ENCODE peak calls at places on chromosomes 7 and 10, in six cellular contexts. One of them, this sample, is unnamed.

GRCh38 chr7:114081606-114082425 is 163.0 kb upstream of the PPP1R3A start:
- DNase-seq in NCI-H345: peak
- DNase-seq in heart left ventricle: no peak
- DNase-seq in lower leg skin: no peak
- DNase-seq in A172: peak
- DNase-seq in T follicular helper cell: no peak
- DNase-seq in this sample: peak

GRCh38 chr10:102514487-102515311 is 10.9 kb downstream of the SUFU start:
- DNase-seq in NCI-H345: no peak
- DNase-seq in heart left ventricle: no peak
- DNase-seq in lower leg skin: peak
- DNase-seq in A172: no peak
- DNase-seq in T follicular helper cell: no peak
- DNase-seq in this sample: no peak

GRCh38 chr7:129780257-129781127 is 169.0 kb downstream of the NRF1 start:
- DNase-seq in NCI-H345: peak
- DNase-seq in heart left ventricle: no peak
- DNase-seq in lower leg skin: peak
- DNase-seq in A172: peak
- DNase-seq in T follicular helper cell: peak
- DNase-seq in this sample: peak

GRCh38 chr7:140009735-140010134 is 53.0 kb downstream of the PARP12 start:
- DNase-seq in NCI-H345: no peak
- DNase-seq in heart left ventricle: no peak
- DNase-seq in lower leg skin: no peak
- DNase-seq in A172: no peak
- DNase-seq in T follicular helper cell: no peak
- DNase-seq in this sample: no peak

GRCh38 chr10:92594194-92594593 is 1.3 kb downstream of the KIF11 start:
- DNase-seq in NCI-H345: no peak
- DNase-seq in heart left ventricle: no peak
- DNase-seq in lower leg skin: no peak
- DNase-seq in A172: no peak
- DNase-seq in T follicular helper cell: no peak
- DNase-seq in this sample: no peak

GRCh38 chr10:50275650-50276235 is 24.4 kb upstream of the ASAH2 start:
- DNase-seq in NCI-H345: peak
- DNase-seq in heart left ventricle: no peak
- DNase-seq in lower leg skin: no peak
- DNase-seq in A172: peak
- DNase-seq in T follicular helper cell: no peak
- DNase-seq in this sample: no peak

GRCh38 chr7:54394877-54395276 is 147.3 kb upstream of the VSTM2A start:
- DNase-seq in NCI-H345: peak
- DNase-seq in heart left ventricle: no peak
- DNase-seq in lower leg skin: no peak
- DNase-seq in A172: no peak
- DNase-seq in T follicular helper cell: no peak
- DNase-seq in this sample: peak

GRCh38 chr7:111650456-111650999 is 88.2 kb upstream of the IMMP2L start:
- DNase-seq in NCI-H345: no peak
- DNase-seq in heart left ventricle: no peak
- DNase-seq in lower leg skin: no peak
- DNase-seq in A172: peak
- DNase-seq in T follicular helper cell: no peak
- DNase-seq in this sample: no peak

GRCh38 chr7:11427686-11428273 is 404.2 kb downstream of the THSD7A start:
- DNase-seq in NCI-H345: peak
- DNase-seq in heart left ventricle: no peak
- DNase-seq in lower leg skin: no peak
- DNase-seq in A172: peak
- DNase-seq in T follicular helper cell: no peak
- DNase-seq in this sample: peak

GRCh38 chr10:50885097-50885859 is at the start of gene A1CF:
- DNase-seq in NCI-H345: no peak
- DNase-seq in heart left ventricle: no peak
- DNase-seq in lower leg skin: no peak
- DNase-seq in A172: no peak
- DNase-seq in T follicular helper cell: no peak
- DNase-seq in this sample: no peak

GRCh38 chr10:132574783-132575319 is 37.3 kb downstream of the INPP5A start:
- DNase-seq in NCI-H345: no peak
- DNase-seq in heart left ventricle: no peak
- DNase-seq in lower leg skin: peak
- DNase-seq in A172: no peak
- DNase-seq in T follicular helper cell: no peak
- DNase-seq in this sample: no peak

GRCh38 chr10:49747303-49747646 is 14.8 kb downstream of the OGDHL start:
- DNase-seq in NCI-H345: no peak
- DNase-seq in heart left ventricle: no peak
- DNase-seq in lower leg skin: no peak
- DNase-seq in A172: no peak
- DNase-seq in T follicular helper cell: no peak
- DNase-seq in this sample: no peak

GRCh38 chr7:73985737-73986141 is 42.2 kb upstream of the ELN start:
- DNase-seq in NCI-H345: no peak
- DNase-seq in heart left ventricle: no peak
- DNase-seq in lower leg skin: no peak
- DNase-seq in A172: no peak
- DNase-seq in T follicular helper cell: no peak
- DNase-seq in this sample: no peak

GRCh38 chr7:38796636-38797501 is 112.1 kb downstream of the VPS41 start:
- DNase-seq in NCI-H345: peak
- DNase-seq in heart left ventricle: peak
- DNase-seq in lower leg skin: no peak
- DNase-seq in A172: peak
- DNase-seq in T follicular helper cell: peak
- DNase-seq in this sample: peak

This sample was measured in NCI-H1105.